ENCODE peak calls at places on chromosomes 16 and 17, in five cellular contexts. U is tibial artery; A is neuronal stem cell; H is activated naive CD4-positive, alpha-beta T cell; X is thoracic aorta. C is an unnamed sample.

GRCh38 chr16:30551781-30552180 is 6.4 kb downstream of the ZNF764 start:
- DNase-seq in H (no peak), U (no peak), X (no peak), A (no peak), C (no peak)

GRCh38 chr17:17913695-17914332 is 58.4 kb downstream of the TOM1L2 start:
- DNase-seq in A (no peak), X (peak; percentile 14), U (peak; percentile 77), H (peak; percentile 10), C (no peak)

GRCh38 chr16:75219838-75220237 is 1.1 kb downstream of the CTRB1 start:
- DNase-seq in H (no peak), X (no peak), A (no peak), U (no peak), C (no peak)

GRCh38 chr17:28982191-28982793 is 23.5 kb downstream of the SEZ6 start:
- DNase-seq in U (no peak), A (no peak), X (no peak), H (no peak), C (no peak)

GRCh38 chr17:43517161-43517560 is 29.0 kb downstream of the ETV4 start:
- DNase-seq in A (no peak), H (no peak), U (peak; percentile 17), X (no peak), C (no peak)

GRCh38 chr17:4881761-4882555 is 17.4 kb upstream of the C17orf107 start:
- DNase-seq in A (peak; percentile 29), X (no peak), H (peak; percentile 65), U (no peak), C (no peak)

GRCh38 chr16:53528797-53529196 is 25.8 kb upstream of the AKTIP start:
- DNase-seq in U (no peak), H (no peak), X (no peak), A (no peak), C (no peak)

GRCh38 chr16:56352351-56353053 is 72.8 kb downstream of the AMFR start:
- DNase-seq in X (no peak), H (no peak), A (no peak), U (peak; percentile 48), C (no peak)

GRCh38 chr17:65154770-65155589 is 17.8 kb downstream of the RGS9 start:
- DNase-seq in H (no peak), X (no peak), A (no peak), U (no peak), C (no peak)

GRCh38 chr17:73201215-73202069 is 8.6 kb downstream of the COG1 start:
- DNase-seq in X (no peak), H (no peak), U (peak; percentile 53), A (no peak), C (no peak)

GRCh38 chr17:81518113-81518784 is 5.7 kb upstream of the ACTG1 start:
- DNase-seq in X (no peak), U (no peak), A (no peak), H (no peak), C (no peak)

GRCh38 chr17:46033392-46033791 is 34.3 kb downstream of the STH start:
- DNase-seq in H (no peak), A (no peak), X (no peak), U (no peak), C (no peak)